ENCODE peak calls at places on chromosomes 3 and 15, in four cellular contexts. P, H, W and M are unnamed samples.

GRCh38 chr3:42472555-42472954 is 29.9 kb upstream of the VIPR1 start:
- DNase-seq in H (no peak), P (no peak), W (no peak), M (no peak)

GRCh38 chr3:123658118-123658859 is 73.4 kb upstream of the HACD2 start:
- DNase-seq in P (no peak), W (no peak), H (no peak), M (no peak)

GRCh38 chr3:55587476-55587875 is 100.4 kb upstream of the WNT5A start:
- DNase-seq in P (no peak), H (no peak), W (no peak), M (peak; percentile 45)

GRCh38 chr15:99556010-99556409 is 9.8 kb upstream of the MEF2A start:
- DNase-seq in W (no peak), P (no peak), H (no peak), M (no peak)

GRCh38 chr15:63086967-63087366 is 34.7 kb upstream of the LACTB start:
- DNase-seq in P (no peak), W (no peak), H (no peak), M (no peak)

GRCh38 chr15:78205856-78206255 is 28.5 kb downstream of the ACSBG1 start:
- DNase-seq in P (no peak), H (no peak), W (no peak), M (no peak)

GRCh38 chr15:42091753-42092665 is 2.4 kb downstream of the PLA2G4D start:
- DNase-seq in W (peak; percentile 72), H (peak; percentile 17), P (no peak), M (no peak)

GRCh38 chr3:190325923-190326322 is 3.7 kb upstream of the CLDN1 start:
- DNase-seq in W (no peak), P (no peak), H (no peak), M (no peak)

DNA sequence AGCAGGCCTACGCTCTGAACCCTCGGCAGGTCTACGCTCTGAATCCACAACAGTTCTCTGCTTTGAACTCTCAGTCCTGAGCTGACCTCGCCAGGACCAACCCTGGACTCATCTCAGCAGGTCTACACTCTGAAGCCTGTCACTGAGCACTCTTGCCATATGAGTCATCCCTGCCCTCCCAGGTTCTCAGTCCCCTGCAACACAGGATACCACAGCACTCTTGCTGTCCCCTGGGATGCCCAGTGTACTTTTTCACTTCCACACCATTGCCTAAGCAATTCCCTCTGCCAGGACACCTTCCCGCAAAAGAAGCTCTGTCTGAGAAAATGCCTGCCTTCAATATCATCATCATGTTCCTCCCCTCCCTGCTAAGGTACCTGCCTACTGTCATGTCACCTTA is 42.0 kb downstream of the NUP210 start:
- DNase-seq in W (no peak), H (no peak), P (peak; percentile 8), M (no peak)
- TF ChIP-seq FOXM1 in W (no peak), H (no peak), P (no peak), M (no peak)

DNA sequence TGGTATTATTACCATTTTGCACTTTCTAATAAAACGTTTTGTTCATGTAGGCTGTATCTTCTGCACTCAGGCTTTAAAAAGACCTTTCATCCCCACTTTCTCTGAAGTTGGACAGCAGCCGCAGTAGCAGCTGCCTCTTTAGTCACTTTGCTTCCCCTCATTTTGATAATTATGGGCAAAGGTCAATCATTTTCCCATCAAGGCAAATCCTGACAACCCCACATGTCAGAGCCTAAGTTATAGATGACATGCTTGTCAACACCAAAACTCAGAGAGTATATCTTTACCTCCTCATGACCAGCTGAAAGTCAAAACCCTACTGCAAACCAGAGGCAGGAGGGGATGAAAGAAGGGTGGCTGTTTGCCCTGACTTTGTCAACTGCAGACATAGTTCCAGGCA is 99.8 kb downstream of the ROBO2 start:
- DNase-seq in W (no peak), P (no peak), H (no peak), M (no peak)
- TF ChIP-seq FOXM1 in W (no peak), P (no peak), H (no peak), M (no peak)

GRCh38 chr3:9211155-9211950 is 38.1 kb downstream of the SRGAP3 start:
- DNase-seq in W (no peak), H (no peak), P (no peak), M (no peak)
- TF ChIP-seq FOXM1 in W (no peak), H (no peak), P (no peak), M (no peak)

DNA sequence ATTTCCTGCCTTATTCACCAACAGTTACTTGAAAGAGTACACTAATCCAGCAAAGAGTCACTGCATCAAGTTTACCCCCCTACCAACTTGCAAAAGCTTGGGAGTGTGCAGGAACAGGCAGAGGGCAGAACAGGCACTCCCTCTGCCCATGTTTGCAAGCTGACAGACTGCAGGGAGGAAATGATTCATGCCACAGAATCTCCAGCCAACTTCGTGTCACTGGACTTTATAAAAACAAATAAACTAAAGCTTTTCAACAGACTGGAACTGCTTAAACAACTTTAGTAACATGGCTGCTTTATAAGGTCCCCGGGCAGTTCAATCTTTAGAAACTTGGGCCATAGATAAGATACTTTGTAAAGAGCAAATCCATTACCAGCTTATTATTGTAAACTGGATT is 129.5 kb downstream of the THRB start:
- DNase-seq in H (no peak), P (no peak), W (peak; percentile 90), M (peak; percentile 55)
- TF ChIP-seq FOXM1 in H (no peak), P (no peak), W (no peak), M (no peak)

GRCh38 chr3:49032646-49033304 is 3.6 kb upstream of the IMPDH2 start:
- DNase-seq in P (no peak), H (no peak), W (no peak), M (no peak)
- TF ChIP-seq FOXM1 in P (no peak), H (no peak), W (no peak), M (no peak)

GRCh38 chr15:45181491-45182285 is 6.1 kb downstream of the SHF start:
- DNase-seq in H (no peak), P (no peak), W (no peak), M (no peak)
- TF ChIP-seq FOXM1 in H (no peak), P (no peak), W (no peak), M (no peak)

GRCh38 chr3:143237036-143237688 is 117.6 kb downstream of the CHST2 start:
- DNase-seq in P (no peak), W (no peak), H (no peak), M (no peak)
- TF ChIP-seq FOXM1 in P (no peak), W (no peak), H (no peak), M (no peak)